ENCODE peak calls at places on chromosomes 2 and 18, in six cellular contexts. V is heart left ventricle; E is psoas muscle; H is SJSA1; S is WTC11; F is activated effector memory CD4-positive, alpha-beta T cell treated with Interleukin-2 at 50 U/mL for 16 hours. C is an unnamed sample.

GRCh38 chr2:216217904-216218260 is 108.7 kb downstream of the XRCC5 start:
- DNase-seq in V (no peak), E (no peak), H (no peak), S (no peak), F (no peak), C (no peak)

GRCh38 chr2:44553456-44553855 is 191.7 kb downstream of the CAMKMT start:
- DNase-seq in V (no peak), E (no peak), H (no peak), S (no peak), F (no peak), C (no peak)

GRCh38 chr2:11342561-11343343 is 1.7 kb downstream of the ROCK2 start:
- DNase-seq in V (no peak), E (no peak), H (peak), S (no peak), F (no peak), C (peak)

GRCh38 chr2:24080721-24081120 is 3.9 kb downstream of the TP53I3 start:
- DNase-seq in V (no peak), E (no peak), H (no peak), S (no peak), F (no peak), C (no peak)

GRCh38 chr18:44627245-44627644 is 53.4 kb upstream of the SETBP1 start:
- DNase-seq in V (no peak), E (no peak), H (no peak), S (no peak), F (no peak), C (no peak)

GRCh38 chr2:112110966-112111365 is 27.2 kb upstream of the FBLN7 start:
- DNase-seq in V (no peak), E (no peak), H (no peak), S (no peak), F (no peak), C (no peak)

GRCh38 chr18:78686976-78687685 is 292.5 kb upstream of the SALL3 start:
- DNase-seq in V (no peak), E (no peak), H (no peak), S (no peak), F (no peak), C (no peak)

GRCh38 chr2:53901192-53901591 is 41.4 kb upstream of the GPR75 start:
- DNase-seq in V (no peak), E (no peak), H (no peak), S (no peak), F (no peak), C (no peak)

GRCh38 chr2:142139384-142139783 is 8.6 kb upstream of the LRP1B start:
- DNase-seq in V (no peak), E (no peak), H (no peak), S (no peak), F (no peak), C (no peak)

GRCh38 chr2:201057089-201057499 is 14.4 kb downstream of the HYCC2 start:
- DNase-seq in V (no peak), E (no peak), H (no peak), S (no peak), F (no peak), C (no peak)

GRCh38 chr2:12261993-12262680 is 454.6 kb upstream of the TRIB2 start:
- DNase-seq in V (no peak), E (no peak), H (no peak), S (no peak), F (no peak), C (no peak)

GRCh38 chr2:136162438-136162837 is 44.5 kb upstream of the CXCR4 start:
- DNase-seq in V (no peak), E (no peak), H (no peak), S (no peak), F (no peak), C (no peak)

GRCh38 chr2:217941886-217942728 is 60.7 kb downstream of the TNS1 start:
- DNase-seq in V (no peak), E (no peak), H (no peak), S (no peak), F (no peak), C (no peak)

C was measured in retina.